ENCODE peak calls at places on chromosomes 11 and 22, in nine cellular contexts. One of them, this sample, is unnamed.
A peak's percentile ranks its signal among the peaks of the same experiment; 100 is the strongest.

GRCh38 chr11:122306776-122307479 is 190.9 kb upstream of the BLID start:
- DNase-seq in ovary: no peak
- DNase-seq in fibroblast of lung: no peak
- DNase-seq in stomach: no peak
- DNase-seq in breast epithelium: no peak
- DNase-seq in thoracic aorta: no peak
- DNase-seq in dorsolateral prefrontal cortex: peak; percentile 27
- DNase-seq in A549: no peak
- DNase-seq in Panc1: no peak
- DNase-seq in this sample: no peak

GRCh38 chr11:12143461-12144258 is 33.3 kb downstream of the MICAL2 start:
- DNase-seq in ovary: no peak
- DNase-seq in breast epithelium: no peak
- DNase-seq in thoracic aorta: no peak
- DNase-seq in Panc1: no peak
- DNase-seq in dorsolateral prefrontal cortex: no peak
- DNase-seq in stomach: no peak
- DNase-seq in A549: peak; percentile 13
- DNase-seq in fibroblast of lung: peak; percentile 76
- DNase-seq in this sample: no peak

GRCh38 chr22:42711281-42711731 is 9.4 kb downstream of the A4GALT start:
- DNase-seq in stomach: no peak
- DNase-seq in Panc1: no peak
- DNase-seq in ovary: no peak
- DNase-seq in breast epithelium: no peak
- DNase-seq in dorsolateral prefrontal cortex: no peak
- DNase-seq in fibroblast of lung: no peak
- DNase-seq in A549: no peak
- DNase-seq in thoracic aorta: no peak
- DNase-seq in this sample: no peak

GRCh38 chr22:40156001-40156516 is 21.7 kb upstream of the TNRC6B start:
- DNase-seq in stomach: peak; percentile 81
- DNase-seq in Panc1: no peak
- DNase-seq in ovary: no peak
- DNase-seq in dorsolateral prefrontal cortex: no peak
- DNase-seq in thoracic aorta: no peak
- DNase-seq in A549: peak; percentile 80
- DNase-seq in breast epithelium: no peak
- DNase-seq in fibroblast of lung: peak; percentile 68
- DNase-seq in this sample: peak; percentile 72

GRCh38 chr11:57424802-57425564 is 1.9 kb downstream of the SLC43A3 start:
- DNase-seq in thoracic aorta: peak; percentile 69
- DNase-seq in Panc1: no peak
- DNase-seq in stomach: peak; percentile 56
- DNase-seq in dorsolateral prefrontal cortex: no peak
- DNase-seq in breast epithelium: peak; percentile 70
- DNase-seq in A549: no peak
- DNase-seq in fibroblast of lung: peak; percentile 87
- DNase-seq in ovary: peak; percentile 60
- DNase-seq in this sample: peak; percentile 16

GRCh38 chr22:30305906-30306628 is 16.8 kb upstream of the CASTOR1 start:
- DNase-seq in ovary: no peak
- DNase-seq in fibroblast of lung: no peak
- DNase-seq in Panc1: no peak
- DNase-seq in thoracic aorta: no peak
- DNase-seq in stomach: no peak
- DNase-seq in dorsolateral prefrontal cortex: no peak
- DNase-seq in breast epithelium: no peak
- DNase-seq in A549: no peak
- DNase-seq in this sample: no peak

GRCh38 chr11:62948765-62949320 is 27.7 kb upstream of the CHRM1 start:
- DNase-seq in stomach: peak; percentile 21
- DNase-seq in Panc1: no peak
- DNase-seq in A549: no peak
- DNase-seq in thoracic aorta: no peak
- DNase-seq in fibroblast of lung: no peak
- DNase-seq in ovary: no peak
- DNase-seq in breast epithelium: no peak
- DNase-seq in dorsolateral prefrontal cortex: no peak
- DNase-seq in this sample: no peak

GRCh38 chr11:9789919-9790318 is 126.0 kb downstream of the SWAP70 start:
- DNase-seq in ovary: no peak
- DNase-seq in thoracic aorta: no peak
- DNase-seq in A549: no peak
- DNase-seq in fibroblast of lung: no peak
- DNase-seq in Panc1: no peak
- DNase-seq in stomach: no peak
- DNase-seq in dorsolateral prefrontal cortex: no peak
- DNase-seq in breast epithelium: no peak
- DNase-seq in this sample: no peak

GRCh38 chr22:48923165-48923875 is 904.4 kb downstream of the BRD1 start:
- DNase-seq in stomach: peak; percentile 25
- DNase-seq in thoracic aorta: no peak
- DNase-seq in fibroblast of lung: no peak
- DNase-seq in Panc1: no peak
- DNase-seq in ovary: no peak
- DNase-seq in A549: no peak
- DNase-seq in breast epithelium: no peak
- DNase-seq in dorsolateral prefrontal cortex: no peak
- DNase-seq in this sample: no peak

GRCh38 chr22:37533995-37534394 is 14.8 kb upstream of the CARD10 start:
- DNase-seq in fibroblast of lung: peak; percentile 88
- DNase-seq in stomach: no peak
- DNase-seq in Panc1: no peak
- DNase-seq in ovary: no peak
- DNase-seq in breast epithelium: no peak
- DNase-seq in dorsolateral prefrontal cortex: no peak
- DNase-seq in A549: no peak
- DNase-seq in thoracic aorta: no peak
- DNase-seq in this sample: no peak

GRCh38 chr22:28479912-28480311 is 199.7 kb downstream of the TTC28 start:
- DNase-seq in breast epithelium: no peak
- DNase-seq in fibroblast of lung: no peak
- DNase-seq in dorsolateral prefrontal cortex: no peak
- DNase-seq in thoracic aorta: no peak
- DNase-seq in stomach: no peak
- DNase-seq in Panc1: no peak
- DNase-seq in ovary: no peak
- DNase-seq in A549: no peak
- DNase-seq in this sample: no peak

GRCh38 chr11:65530157-65530496 is 5.2 kb downstream of the SCYL1 start:
- DNase-seq in Panc1: no peak
- DNase-seq in A549: peak; percentile 58
- DNase-seq in breast epithelium: no peak
- DNase-seq in fibroblast of lung: no peak
- DNase-seq in stomach: no peak
- DNase-seq in ovary: no peak
- DNase-seq in dorsolateral prefrontal cortex: no peak
- DNase-seq in thoracic aorta: no peak
- DNase-seq in this sample: no peak

GRCh38 chr11:83713701-83714100 is 427.5 kb upstream of the CCDC90B start:
- DNase-seq in ovary: no peak
- DNase-seq in Panc1: no peak
- DNase-seq in fibroblast of lung: peak; percentile 47
- DNase-seq in A549: no peak
- DNase-seq in stomach: peak; percentile 34
- DNase-seq in breast epithelium: no peak
- DNase-seq in thoracic aorta: no peak
- DNase-seq in dorsolateral prefrontal cortex: peak; percentile 40
- DNase-seq in this sample: no peak

GRCh38 chr22:35894937-35895708 is 133.5 kb downstream of the RBFOX2 start:
- DNase-seq in A549: peak; percentile 37
- DNase-seq in thoracic aorta: peak; percentile 34
- DNase-seq in dorsolateral prefrontal cortex: no peak
- DNase-seq in fibroblast of lung: peak; percentile 72
- DNase-seq in Panc1: no peak
- DNase-seq in stomach: no peak
- DNase-seq in breast epithelium: peak; percentile 45
- DNase-seq in ovary: no peak
- DNase-seq in this sample: peak; percentile 51
- TF ChIP-seq CTCF in A549: no peak
- TF ChIP-seq CTCF in thoracic aorta: no peak
- TF ChIP-seq CTCF in dorsolateral prefrontal cortex: no peak
- TF ChIP-seq CTCF in fibroblast of lung: no peak
- TF ChIP-seq CTCF in Panc1: no peak
- TF ChIP-seq CTCF in stomach: no peak
- TF ChIP-seq CTCF in breast epithelium: no peak
- TF ChIP-seq CTCF in ovary: no peak
- TF ChIP-seq CTCF in this sample: no peak

GRCh38 chr11:126423154-126423553 is 67.7 kb downstream of the ST3GAL4 start:
- DNase-seq in fibroblast of lung: no peak
- DNase-seq in A549: no peak
- DNase-seq in dorsolateral prefrontal cortex: no peak
- DNase-seq in breast epithelium: no peak
- DNase-seq in thoracic aorta: no peak
- DNase-seq in ovary: no peak
- DNase-seq in Panc1: no peak
- DNase-seq in stomach: no peak
- DNase-seq in this sample: no peak
- H3K27ac ChIP-seq in fibroblast of lung: no peak overlapping the region
- H3K27ac ChIP-seq in A549: no peak overlapping the region
- H3K27ac ChIP-seq in dorsolateral prefrontal cortex: no peak overlapping the region
- H3K27ac ChIP-seq in breast epithelium: no peak overlapping the region
- H3K27ac ChIP-seq in thoracic aorta: no peak overlapping the region
- H3K27ac ChIP-seq in ovary: no peak overlapping the region
- H3K27ac ChIP-seq in Panc1: no peak overlapping the region
- H3K27ac ChIP-seq in stomach: no peak overlapping the region
- H3K27ac ChIP-seq in this sample: no peak overlapping the region

DNA sequence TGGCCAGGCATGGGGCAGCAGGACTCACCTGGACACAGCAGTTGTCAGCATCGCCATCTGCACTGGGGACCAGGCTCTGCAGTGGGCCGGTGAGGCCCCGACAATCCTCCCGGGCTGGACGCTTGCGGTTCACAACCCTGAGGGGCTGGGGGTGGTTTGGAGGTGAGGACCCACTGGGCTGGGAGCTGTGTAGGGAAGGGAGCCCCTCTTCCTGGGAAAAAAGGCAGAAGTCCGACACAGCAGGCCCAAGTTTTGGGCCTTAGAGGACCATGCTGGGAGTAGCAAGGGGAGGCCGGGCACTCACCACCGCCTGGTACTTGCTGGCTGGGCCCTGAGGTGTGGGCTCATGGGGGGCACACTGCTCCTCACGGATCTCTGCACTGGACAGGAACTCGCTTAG is 39.8 kb upstream of the KCNJ11 start:
- DNase-seq in breast epithelium: no peak
- DNase-seq in ovary: no peak
- DNase-seq in stomach: no peak
- DNase-seq in fibroblast of lung: no peak
- DNase-seq in thoracic aorta: no peak
- DNase-seq in A549: no peak
- DNase-seq in Panc1: no peak
- DNase-seq in dorsolateral prefrontal cortex: no peak
- DNase-seq in this sample: no peak
- TF ChIP-seq CTCF in breast epithelium: no peak
- TF ChIP-seq CTCF in ovary: no peak
- TF ChIP-seq CTCF in stomach: no peak
- TF ChIP-seq CTCF in fibroblast of lung: no peak
- TF ChIP-seq CTCF in thoracic aorta: no peak
- TF ChIP-seq CTCF in A549: no peak
- TF ChIP-seq CTCF in Panc1: no peak
- TF ChIP-seq CTCF in dorsolateral prefrontal cortex: no peak
- TF ChIP-seq CTCF in this sample: no peak

DNA sequence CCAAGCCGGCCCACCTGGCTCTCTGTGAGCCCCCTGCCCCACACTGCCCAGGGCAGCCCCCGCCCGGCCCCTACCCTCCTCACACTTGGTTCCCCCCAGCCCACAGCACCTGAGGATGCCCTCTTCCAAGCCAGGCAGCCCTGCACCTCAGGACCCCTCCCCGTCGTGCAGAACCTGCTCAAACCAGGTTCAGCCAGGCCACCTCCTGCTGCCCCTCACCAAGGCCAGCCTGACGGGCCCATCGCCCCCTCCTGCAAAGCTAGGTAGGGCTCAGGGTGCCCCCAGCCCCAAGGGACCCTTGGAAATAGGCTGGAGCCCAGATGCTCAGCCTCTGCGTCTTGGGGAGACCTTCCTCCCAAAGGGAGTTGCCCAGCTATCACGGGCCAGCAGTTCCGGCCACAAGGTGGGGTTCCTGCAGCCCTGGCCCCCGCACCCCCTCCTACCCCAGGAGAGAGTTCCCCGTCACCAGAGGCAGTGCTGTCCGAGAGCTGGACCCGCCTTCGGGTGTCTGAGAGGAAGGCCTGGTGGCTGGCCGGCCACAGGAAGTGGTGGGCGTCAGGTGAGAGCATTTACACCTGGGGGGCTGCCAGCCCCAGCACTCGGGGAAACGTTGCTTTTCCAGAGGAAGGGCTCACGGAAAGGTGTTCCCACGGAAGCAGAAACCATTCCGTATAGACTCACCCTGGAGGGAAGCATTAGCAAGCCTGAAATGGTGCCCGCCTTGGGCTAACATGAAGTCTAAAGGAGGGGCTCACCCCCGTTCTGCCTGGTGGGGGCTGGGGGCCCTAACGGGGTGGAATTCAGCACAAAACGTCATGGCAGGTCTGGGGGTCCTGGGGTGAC is 3.2 kb upstream of the SYT8 start:
- DNase-seq in A549: no peak
- DNase-seq in ovary: no peak
- DNase-seq in dorsolateral prefrontal cortex: no peak
- DNase-seq in fibroblast of lung: no peak
- DNase-seq in thoracic aorta: no peak
- DNase-seq in Panc1: no peak
- DNase-seq in stomach: no peak
- DNase-seq in breast epithelium: no peak
- DNase-seq in this sample: no peak
- H3K27ac ChIP-seq in A549: peak overlapping the region; percentile 73
- H3K27ac ChIP-seq in ovary: no peak overlapping the region
- H3K27ac ChIP-seq in dorsolateral prefrontal cortex: peak overlapping the region; percentile 44
- H3K27ac ChIP-seq in fibroblast of lung: no peak overlapping the region
- H3K27ac ChIP-seq in thoracic aorta: peak overlapping the region; percentile 95
- H3K27ac ChIP-seq in Panc1: peak overlapping the region; percentile 99
- H3K27ac ChIP-seq in stomach: peak overlapping the region; percentile 86
- H3K27ac ChIP-seq in breast epithelium: peak overlapping the region; percentile 85
- H3K27ac ChIP-seq in this sample: peak overlapping the region; percentile 21

DNA sequence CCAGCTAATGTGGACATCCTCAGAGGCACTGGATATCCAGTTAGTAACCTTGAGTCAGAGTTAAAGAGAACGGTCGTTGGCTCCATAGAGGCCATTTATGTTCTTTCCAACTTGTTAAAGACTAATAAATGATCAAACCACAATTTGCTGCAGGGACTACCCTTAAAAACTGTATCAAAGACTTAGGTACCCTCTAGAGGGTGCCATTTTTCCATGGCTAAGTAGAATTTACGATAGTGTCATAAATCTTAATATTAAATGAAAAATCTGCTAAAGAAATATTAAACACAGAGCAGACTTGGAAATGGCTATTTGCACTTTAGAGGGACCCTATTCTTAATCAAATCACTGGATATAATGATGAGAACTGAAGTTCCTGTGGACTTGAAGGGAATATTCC is 685.2 kb upstream of the CHORDC1 start:
- DNase-seq in thoracic aorta: no peak
- DNase-seq in A549: peak; percentile 12
- DNase-seq in Panc1: no peak
- DNase-seq in fibroblast of lung: no peak
- DNase-seq in dorsolateral prefrontal cortex: no peak
- DNase-seq in stomach: no peak
- DNase-seq in breast epithelium: no peak
- DNase-seq in ovary: no peak
- DNase-seq in this sample: no peak
- TF ChIP-seq CTCF in thoracic aorta: no peak
- TF ChIP-seq CTCF in A549: peak; percentile 22
- TF ChIP-seq CTCF in Panc1: peak; percentile 21
- TF ChIP-seq CTCF in fibroblast of lung: no peak
- TF ChIP-seq CTCF in dorsolateral prefrontal cortex: no peak
- TF ChIP-seq CTCF in stomach: no peak
- TF ChIP-seq CTCF in breast epithelium: no peak
- TF ChIP-seq CTCF in ovary: no peak
- TF ChIP-seq CTCF in this sample: no peak

GRCh38 chr11:108938604-108939003 is 273.7 kb downstream of the DDX10 start:
- DNase-seq in breast epithelium: no peak
- DNase-seq in ovary: no peak
- DNase-seq in fibroblast of lung: peak; percentile 45
- DNase-seq in stomach: no peak
- DNase-seq in Panc1: no peak
- DNase-seq in A549: no peak
- DNase-seq in thoracic aorta: no peak
- DNase-seq in dorsolateral prefrontal cortex: no peak
- DNase-seq in this sample: no peak
- H3K27ac ChIP-seq in breast epithelium: no peak overlapping the region
- H3K27ac ChIP-seq in ovary: no peak overlapping the region
- H3K27ac ChIP-seq in fibroblast of lung: no peak overlapping the region
- H3K27ac ChIP-seq in stomach: no peak overlapping the region
- H3K27ac ChIP-seq in Panc1: no peak overlapping the region
- H3K27ac ChIP-seq in A549: no peak overlapping the region
- H3K27ac ChIP-seq in thoracic aorta: no peak overlapping the region
- H3K27ac ChIP-seq in dorsolateral prefrontal cortex: no peak overlapping the region
- H3K27ac ChIP-seq in this sample: no peak overlapping the region

This sample was measured in prostate gland.